ENCODE peak calls at places on chromosome 11, in five cellular contexts. Q is activated CD8-positive, alpha-beta memory T cell treated with anti-CD3 and anti-CD28 coated beads for 4 hours; B is pulmonary artery endothelial cell; V is body of pancreas; I is GM04503. M is an unnamed sample.

GRCh38 chr11:316031-316701 is 2.3 kb downstream of the IFITM1 start:
- DNase-seq in Q (no peak), B (no peak), V (no peak), I (no peak), M (no peak)

GRCh38 chr11:81596709-81597108 is 1137.0 kb downstream of the FAM181B start:
- DNase-seq in Q (no peak), B (no peak), V (no peak), I (no peak), M (no peak)

GRCh38 chr11:727281-727701 is 20.0 kb upstream of the TALDO1 start:
- DNase-seq in Q (no peak), B (no peak), V (peak; percentile 14), I (no peak), M (no peak)

GRCh38 chr11:62370743-62371440 is 33.6 kb downstream of the ASRGL1 start:
- DNase-seq in Q (no peak), B (no peak), V (peak; percentile 25), I (no peak), M (no peak)

GRCh38 chr11:45041556-45041955 is 90.9 kb upstream of the TP53I11 start:
- DNase-seq in Q (no peak), B (no peak), V (no peak), I (no peak), M (no peak)

GRCh38 chr11:123580557-123581275 is 73.7 kb downstream of the SCN3B start:
- DNase-seq in Q (peak; percentile 18), B (no peak), V (peak; percentile 76), I (no peak), M (peak; percentile 14)

GRCh38 chr11:74749127-74749964 is 697 bp downstream of the RNF169 start:
- DNase-seq in Q (no peak), B (no peak), V (peak; percentile 49), I (no peak), M (no peak)

GRCh38 chr11:118602331-118602730 is 5.1 kb upstream of the PHLDB1 start:
- DNase-seq in Q (no peak), B (no peak), V (no peak), I (no peak), M (no peak)

GRCh38 chr11:120001161-120002135 is 136.5 kb downstream of the TRIM29 start:
- DNase-seq in Q (no peak), B (no peak), V (no peak), I (no peak), M (no peak)

GRCh38 chr11:129315781-129316579 is 59.7 kb upstream of the BARX2 start:
- DNase-seq in Q (no peak), B (no peak), V (peak; percentile 91), I (no peak), M (no peak)

GRCh38 chr11:19243143-19243542 is 2.4 kb upstream of the E2F8 start:
- DNase-seq in Q (no peak), B (no peak), V (no peak), I (no peak), M (no peak)

GRCh38 chr11:22898036-22898435 is 37.8 kb upstream of the CCDC179 start:
- DNase-seq in Q (no peak), B (no peak), V (no peak), I (no peak), M (no peak)

GRCh38 chr11:130609121-130610035 is 160.9 kb downstream of the ADAMTS15 start:
- DNase-seq in Q (no peak), B (no peak), V (peak; percentile 55), I (no peak), M (no peak)

GRCh38 chr11:119322360-119322739 is 5.4 kb upstream of the MCAM start:
- DNase-seq in Q (no peak), B (no peak), V (no peak), I (no peak), M (no peak)

GRCh38 chr11:114171257-114172054 is 111.9 kb downstream of the ZBTB16 start:
- DNase-seq in Q (no peak), B (no peak), V (peak; percentile 97), I (no peak), M (no peak)

GRCh38 chr11:72696866-72697428 is 22.7 kb upstream of the PDE2A start:
- DNase-seq in Q (no peak), B (no peak), V (peak; percentile 38), I (no peak), M (no peak)

GRCh38 chr11:64348611-64349387 is 8.8 kb downstream of the CCDC88B start:
- DNase-seq in Q (no peak), B (no peak), V (no peak), I (no peak), M (no peak)

GRCh38 chr11:101357771-101358170 is 226.0 kb downstream of the TRPC6 start:
- DNase-seq in Q (no peak), B (no peak), V (no peak), I (no peak), M (no peak)

GRCh38 chr11:16953620-16954019 is 60.6 kb downstream of the PLEKHA7 start:
- DNase-seq in Q (no peak), B (no peak), V (no peak), I (no peak), M (no peak)

GRCh38 chr11:35747638-35748037 is 85.1 kb downstream of the TRIM44 start:
- DNase-seq in Q (no peak), B (no peak), V (peak; percentile 55), I (no peak), M (no peak)

GRCh38 chr11:112963368-112963955 is 2.2 kb downstream of the NCAM1 start:
- DNase-seq in Q (no peak), B (no peak), V (no peak), I (no peak), M (no peak)

GRCh38 chr11:119844808-119845207 is 115.8 kb upstream of the NECTIN1 start:
- DNase-seq in Q (no peak), B (no peak), V (no peak), I (no peak), M (no peak)

GRCh38 chr11:29629281-29629680 is 387.5 kb downstream of the KCNA4 start:
- DNase-seq in Q (no peak), B (no peak), V (no peak), I (peak; percentile 34), M (no peak)

GRCh38 chr11:134045799-134046635 is 22.9 kb upstream of the JAM3 start:
- DNase-seq in Q (no peak), B (no peak), V (no peak), I (no peak), M (no peak)

GRCh38 chr11:128904872-128905344 is 13.8 kb downstream of the KCNJ5 start:
- DNase-seq in Q (no peak), B (no peak), V (peak; percentile 52), I (no peak), M (no peak)

GRCh38 chr11:112518371-112518770 is 257.7 kb upstream of the PLET1 start:
- DNase-seq in Q (no peak), B (no peak), V (no peak), I (no peak), M (no peak)

GRCh38 chr11:2100361-2101170 is 38.6 kb downstream of the IGF2 start:
- DNase-seq in Q (no peak), B (no peak), V (peak; percentile 44), I (no peak), M (no peak)

GRCh38 chr11:45593992-45594391 is 71.4 kb downstream of the CHST1 start:
- DNase-seq in Q (no peak), B (no peak), V (no peak), I (no peak), M (no peak)

GRCh38 chr11:29173660-29174062 is 843.2 kb downstream of the KCNA4 start:
- DNase-seq in Q (no peak), B (peak; percentile 1), V (no peak), I (peak; percentile 54), M (no peak)